ENCODE peak calls at places on chromosomes 11 and 22, in eight cellular contexts. O is heart left ventricle, N is fibroblast of lung, J is ovary, U is astrocyte, G is right atrium auricular region, L is adrenal gland, W is IMR-90. H is an unnamed sample.

GRCh38 chr11:63999349-64000025 is 13.2 kb downstream of the OTUB1 start:
- DNase-seq in U (peak; percentile 42), N (peak; percentile 64), W (no peak), J (peak; percentile 69), G (no peak), O (peak; percentile 77), L (peak; percentile 42), H (peak; percentile 80)

GRCh38 chr11:27423125-27423524 is 49.5 kb downstream of the LGR4 start:
- DNase-seq in U (peak; percentile 55), J (peak; percentile 32), N (peak; percentile 63), G (peak; percentile 86), W (peak; percentile 80), L (peak; percentile 22), O (no peak), H (no peak)

GRCh38 chr22:49213731-49214352 is 613.8 kb downstream of the BRD1 start:
- DNase-seq in J (no peak), N (no peak), G (peak; percentile 49), W (no peak), O (peak; percentile 24), U (no peak), L (no peak), H (no peak)

GRCh38 chr11:101867951-101868350 is 46.9 kb upstream of the CEP126 start:
- DNase-seq in J (no peak), L (no peak), G (no peak), O (no peak), W (peak; percentile 58), N (peak; percentile 83), U (peak; percentile 65), H (no peak)

GRCh38 chr11:119993732-119994131 is 144.2 kb downstream of the TRIM29 start:
- DNase-seq in J (no peak), L (no peak), U (no peak), W (no peak), O (no peak), G (no peak), N (no peak), H (no peak)

GRCh38 chr11:34585870-34586654 is 34.8 kb upstream of the EHF start:
- DNase-seq in U (peak; percentile 36), G (no peak), L (no peak), W (peak; percentile 71), N (peak; percentile 51), J (no peak), O (no peak), H (no peak)

GRCh38 chr11:113715273-113715672 is 9.2 kb upstream of the TMPRSS5 start:
- DNase-seq in U (no peak), J (no peak), W (no peak), O (no peak), G (no peak), N (no peak), L (no peak), H (no peak)

GRCh38 chr11:2206291-2206690 is 34.7 kb upstream of the TH start:
- DNase-seq in W (no peak), N (no peak), L (no peak), U (no peak), G (no peak), O (peak; percentile 44), J (peak; percentile 4), H (no peak)

GRCh38 chr22:32822188-32822877 is 20.8 kb downstream of the TIMP3 start:
- DNase-seq in N (no peak), J (no peak), L (no peak), U (no peak), W (no peak), G (no peak), O (no peak), H (no peak)

GRCh38 chr11:8091671-8092070 is 10.7 kb downstream of the TUB start:
- DNase-seq in G (no peak), W (no peak), J (no peak), U (no peak), L (peak; percentile 8), O (no peak), N (no peak), H (no peak)

GRCh38 chr11:47516155-47516554 is 36.8 kb downstream of the CELF1 start:
- DNase-seq in L (no peak), U (no peak), J (no peak), O (no peak), G (no peak), N (no peak), W (no peak), H (no peak)
- H3K4me1 ChIP-seq in L (peaks cover 36% of the 10 kb centered on the region), U (peaks cover 27% of the 10 kb centered on the region), J (peaks cover 13% of the 10 kb centered on the region), O (peaks cover 83% of the 10 kb centered on the region), G (peaks cover 70% of the 10 kb centered on the region), N (peaks cover 32% of the 10 kb centered on the region), W (peaks cover 18% of the 10 kb centered on the region), H (no peaks in the 10 kb centered on the region)

DNA sequence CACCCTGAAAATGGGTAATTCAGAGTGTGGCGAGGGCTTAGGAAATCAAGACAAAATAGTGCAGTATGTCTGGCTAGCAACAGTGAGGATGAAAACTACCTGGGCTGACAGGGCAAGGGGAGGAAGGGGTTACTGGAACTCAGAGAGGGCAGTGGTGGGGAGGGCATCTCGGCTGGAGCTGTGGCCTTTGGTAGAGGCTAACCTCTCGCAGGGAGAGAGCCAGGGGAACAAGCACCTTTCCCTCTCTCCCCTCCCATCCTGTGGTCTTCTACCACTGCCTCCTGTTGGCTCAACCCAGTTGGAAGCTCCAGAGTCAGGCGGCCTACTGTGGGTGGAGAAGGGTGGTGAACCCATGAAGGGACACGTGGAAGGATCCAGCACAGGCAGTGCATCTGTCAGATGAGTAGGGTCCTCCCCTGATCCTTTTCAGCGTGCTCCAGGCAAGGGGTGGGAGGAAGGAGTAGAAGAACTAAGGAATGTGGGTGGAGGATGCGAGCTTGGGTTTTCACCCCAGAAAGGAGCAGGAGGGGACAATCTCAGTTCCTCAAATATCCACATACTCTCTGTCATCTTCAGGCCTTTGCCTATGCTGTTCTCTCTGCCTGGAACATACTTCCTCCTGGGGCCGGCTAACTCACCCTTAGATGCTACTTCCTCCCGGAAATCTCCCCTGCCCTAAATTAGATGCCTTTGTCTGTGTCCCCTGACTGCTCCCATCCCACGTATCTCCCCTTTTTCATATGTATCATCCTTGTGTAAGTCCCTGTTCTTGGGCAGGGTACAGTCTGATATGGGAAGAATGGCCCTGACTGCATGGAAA is 6.2 kb upstream of the KCNE3 start:
- DNase-seq in N (no peak), U (no peak), J (no peak), O (no peak), L (no peak), W (no peak), G (peak; percentile 42), H (no peak)
- H3K4me1 ChIP-seq in N (no peaks in the 10 kb centered on the region), U (no peaks in the 10 kb centered on the region), J (peaks cover 8% of the 10 kb centered on the region), O (no peaks in the 10 kb centered on the region), L (no peaks in the 10 kb centered on the region), W (no peaks in the 10 kb centered on the region), G (no peaks in the 10 kb centered on the region), H (no peaks in the 10 kb centered on the region)

GRCh38 chr22:19525116-19525660 is 978 bp upstream of the CLDN5 start:
- DNase-seq in L (peak; percentile 41), N (no peak), U (no peak), O (no peak), W (no peak), J (no peak), G (no peak), H (no peak)

GRCh38 chr22:19526076-19526701 is 2.0 kb upstream of the CLDN5 start:
- DNase-seq in U (no peak), L (no peak), G (no peak), W (no peak), N (no peak), O (no peak), J (no peak), H (no peak)

GRCh38 chr22:19526702-19527111 is 2.5 kb upstream of the CLDN5 start:
- DNase-seq in J (no peak), N (no peak), U (no peak), L (no peak), W (no peak), O (no peak), G (no peak), H (no peak)

GRCh38 chr22:19524170-19525115 is at the start of gene CLDN5:
- DNase-seq in L (peak; percentile 32), J (no peak), N (peak; percentile 21), W (no peak), G (no peak), U (no peak), O (peak; percentile 84), H (no peak)

GRCh38 chr22:19525666-19526065 is 1.5 kb upstream of the CLDN5 start:
- DNase-seq in J (no peak), L (no peak), N (no peak), U (no peak), G (no peak), W (no peak), O (no peak), H (no peak)
- H3K4me1 ChIP-seq in J (no peaks in the 10 kb centered on the region), L (no peaks in the 10 kb centered on the region), N (no peaks in the 10 kb centered on the region), U (peaks cover 20% of the 10 kb centered on the region), G (peaks cover 34% of the 10 kb centered on the region), W (no peaks in the 10 kb centered on the region), O (peaks cover 16% of the 10 kb centered on the region), H (peaks cover 10% of the 10 kb centered on the region)

GRCh38 chr11:12088047-12088481 is 22.3 kb upstream of the MICAL2 start:
- DNase-seq in N (peak; percentile 83), U (peak; percentile 77), J (no peak), O (peak; percentile 77), G (peak; percentile 83), W (peak; percentile 77), L (no peak), H (no peak)

GRCh38 chr11:12088531-12088930 is 21.9 kb upstream of the MICAL2 start:
- DNase-seq in O (no peak), W (no peak), N (no peak), J (no peak), U (no peak), G (no peak), L (no peak), H (no peak)

GRCh38 chr11:12085371-12086251 is 24.8 kb upstream of the MICAL2 start:
- DNase-seq in U (peak; percentile 61), W (peak; percentile 64), N (peak; percentile 64), O (no peak), G (no peak), J (no peak), L (no peak), H (no peak)

GRCh38 chr11:12087075-12087775 is 23.2 kb upstream of the MICAL2 start:
- DNase-seq in N (peak; percentile 81), U (peak; percentile 71), G (no peak), J (no peak), L (no peak), W (peak; percentile 78), O (no peak), H (no peak)

GRCh38 chr11:12086271-12087074 is 23.9 kb upstream of the MICAL2 start:
- DNase-seq in L (peak; percentile 74), W (peak; percentile 97), N (peak; percentile 99), J (no peak), O (peak; percentile 81), U (peak; percentile 98), G (peak; percentile 90), H (no peak)
- H3K4me1 ChIP-seq in L (peaks cover 19% of the 10 kb centered on the region), W (peaks cover 34% of the 10 kb centered on the region), N (peaks cover 46% of the 10 kb centered on the region), J (peaks cover 5% of the 10 kb centered on the region), O (peaks cover 59% of the 10 kb centered on the region), U (peaks cover 60% of the 10 kb centered on the region), G (peaks cover 63% of the 10 kb centered on the region), H (no peaks in the 10 kb centered on the region)

DNA sequence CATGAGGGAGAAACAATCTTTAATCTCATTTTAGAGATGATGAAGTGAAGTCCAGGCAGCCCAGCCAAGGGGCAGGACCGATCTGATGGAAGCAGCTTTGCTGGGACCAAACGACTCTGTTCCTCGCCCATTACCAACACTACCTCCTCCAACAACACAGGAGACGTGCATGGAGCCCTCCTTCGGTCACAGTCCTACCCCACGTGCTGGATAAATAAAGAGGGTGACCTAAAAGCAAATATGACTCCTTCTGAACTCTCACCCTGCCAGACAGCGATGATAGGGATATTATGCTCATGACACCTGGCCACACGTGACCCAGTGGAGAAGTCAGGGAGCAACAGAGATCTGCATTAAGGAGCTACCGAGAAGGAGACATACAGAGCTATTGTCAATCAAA is 26.0 kb downstream of the SCGB1A1 start:
- DNase-seq in O (no peak), W (no peak), L (no peak), N (no peak), G (no peak), U (no peak), J (no peak), H (no peak)
- H3K4me1 ChIP-seq in O (peaks cover 40% of the 10 kb centered on the region), W (peaks cover 25% of the 10 kb centered on the region), L (no peaks in the 10 kb centered on the region), N (peaks cover 24% of the 10 kb centered on the region), G (peaks cover 54% of the 10 kb centered on the region), U (peaks cover 29% of the 10 kb centered on the region), J (peaks cover 25% of the 10 kb centered on the region), H (no peaks in the 10 kb centered on the region)